ENCODE peak calls at places on chromosomes 3 and 15, in five cellular contexts. One of them, this sample, is unnamed.

GRCh38 chr3:194364652-194365434 is 4.7 kb downstream of the LRRC15 start:
- DNase-seq in mesendoderm: peak; percentile 60
- DNase-seq in trophoblast cell: peak; percentile 33
- DNase-seq in neuronal stem cell: no peak
- DNase-seq in IMR-90: peak; percentile 94
- DNase-seq in this sample: no peak

GRCh38 chr3:178350763-178351162 is 185.5 kb upstream of the KCNMB2 start:
- DNase-seq in trophoblast cell: no peak
- DNase-seq in mesendoderm: no peak
- DNase-seq in IMR-90: peak; percentile 58
- DNase-seq in neuronal stem cell: no peak
- DNase-seq in this sample: no peak

GRCh38 chr3:61466357-61466756 is 95.0 kb upstream of the PTPRG start:
- DNase-seq in trophoblast cell: no peak
- DNase-seq in mesendoderm: no peak
- DNase-seq in neuronal stem cell: no peak
- DNase-seq in IMR-90: no peak
- DNase-seq in this sample: no peak

GRCh38 chr3:36455406-36455805 is 75.1 kb downstream of the STAC start:
- DNase-seq in IMR-90: no peak
- DNase-seq in trophoblast cell: no peak
- DNase-seq in mesendoderm: no peak
- DNase-seq in neuronal stem cell: no peak
- DNase-seq in this sample: no peak

GRCh38 chr3:119595639-119596329 is 1.9 kb upstream of the PLA1A start:
- DNase-seq in IMR-90: no peak
- DNase-seq in neuronal stem cell: no peak
- DNase-seq in mesendoderm: no peak
- DNase-seq in trophoblast cell: no peak
- DNase-seq in this sample: no peak

GRCh38 chr3:37891227-37891626 is 29.5 kb downstream of the CTDSPL start:
- DNase-seq in trophoblast cell: no peak
- DNase-seq in neuronal stem cell: no peak
- DNase-seq in mesendoderm: no peak
- DNase-seq in IMR-90: no peak
- DNase-seq in this sample: no peak

GRCh38 chr3:12656850-12657249 is 7.1 kb downstream of the RAF1 start:
- DNase-seq in IMR-90: no peak
- DNase-seq in mesendoderm: no peak
- DNase-seq in trophoblast cell: no peak
- DNase-seq in neuronal stem cell: no peak
- DNase-seq in this sample: no peak

GRCh38 chr3:114308830-114309229 is 15.0 kb downstream of the TIGIT start:
- DNase-seq in mesendoderm: no peak
- DNase-seq in IMR-90: no peak
- DNase-seq in neuronal stem cell: no peak
- DNase-seq in trophoblast cell: no peak
- DNase-seq in this sample: no peak

GRCh38 chr3:32376098-32376497 is 15.6 kb upstream of the CMTM7 start:
- DNase-seq in IMR-90: peak; percentile 50
- DNase-seq in neuronal stem cell: no peak
- DNase-seq in trophoblast cell: no peak
- DNase-seq in mesendoderm: no peak
- DNase-seq in this sample: no peak

GRCh38 chr3:190387578-190388213 is at the start of gene CLDN16:
- DNase-seq in trophoblast cell: peak; percentile 86
- DNase-seq in mesendoderm: no peak
- DNase-seq in neuronal stem cell: no peak
- DNase-seq in IMR-90: no peak
- DNase-seq in this sample: no peak

GRCh38 chr3:33081812-33082211 is 15.1 kb downstream of the GLB1 start:
- DNase-seq in IMR-90: no peak
- DNase-seq in neuronal stem cell: no peak
- DNase-seq in mesendoderm: no peak
- DNase-seq in trophoblast cell: no peak
- DNase-seq in this sample: no peak

GRCh38 chr15:44261007-44261706 is 27.4 kb upstream of the GOLM2 start:
- DNase-seq in mesendoderm: peak; percentile 60
- DNase-seq in trophoblast cell: no peak
- DNase-seq in neuronal stem cell: no peak
- DNase-seq in IMR-90: no peak
- DNase-seq in this sample: peak; percentile 81

GRCh38 chr3:106197532-106198187 is 328.8 kb upstream of the CBLB start:
- DNase-seq in neuronal stem cell: no peak
- DNase-seq in trophoblast cell: no peak
- DNase-seq in mesendoderm: peak; percentile 80
- DNase-seq in IMR-90: no peak
- DNase-seq in this sample: no peak

GRCh38 chr15:63357657-63358161 is 23.9 kb downstream of the CA12 start:
- DNase-seq in trophoblast cell: no peak
- DNase-seq in mesendoderm: no peak
- DNase-seq in IMR-90: no peak
- DNase-seq in neuronal stem cell: no peak
- DNase-seq in this sample: no peak

GRCh38 chr3:46127503-46127902 is 80.6 kb downstream of the CCR1 start:
- DNase-seq in trophoblast cell: peak; percentile 96
- DNase-seq in neuronal stem cell: no peak
- DNase-seq in IMR-90: peak; percentile 87
- DNase-seq in mesendoderm: peak; percentile 72
- DNase-seq in this sample: no peak

GRCh38 chr3:111595239-111595638 is at the start of gene ZBED2:
- DNase-seq in mesendoderm: no peak
- DNase-seq in neuronal stem cell: no peak
- DNase-seq in IMR-90: no peak
- DNase-seq in trophoblast cell: no peak
- DNase-seq in this sample: no peak

GRCh38 chr3:13025778-13026518 is 47.3 kb downstream of the IQSEC1 start:
- DNase-seq in IMR-90: no peak
- DNase-seq in mesendoderm: no peak
- DNase-seq in neuronal stem cell: no peak
- DNase-seq in trophoblast cell: no peak
- DNase-seq in this sample: no peak

GRCh38 chr3:151931171-151931570 is 57.7 kb downstream of the SUCNR1 start:
- DNase-seq in IMR-90: peak; percentile 48
- DNase-seq in trophoblast cell: no peak
- DNase-seq in mesendoderm: no peak
- DNase-seq in neuronal stem cell: no peak
- DNase-seq in this sample: no peak

GRCh38 chr3:127410137-127410488 is 122.3 kb upstream of the PRR20G start:
- DNase-seq in IMR-90: no peak
- DNase-seq in neuronal stem cell: no peak
- DNase-seq in mesendoderm: no peak
- DNase-seq in trophoblast cell: no peak
- DNase-seq in this sample: no peak

GRCh38 chr15:98658831-98659699 is 10.7 kb downstream of the IGF1R start:
- DNase-seq in IMR-90: peak; percentile 60
- DNase-seq in trophoblast cell: peak; percentile 81
- DNase-seq in mesendoderm: peak; percentile 55
- DNase-seq in neuronal stem cell: no peak
- DNase-seq in this sample: no peak

GRCh38 chr3:123409443-123410148 is 39.3 kb downstream of the ADCY5 start:
- DNase-seq in trophoblast cell: peak; percentile 70
- DNase-seq in neuronal stem cell: no peak
- DNase-seq in IMR-90: no peak
- DNase-seq in mesendoderm: no peak
- DNase-seq in this sample: no peak

GRCh38 chr3:177410734-177411133 is 213.5 kb upstream of the TBL1XR1 start:
- DNase-seq in trophoblast cell: no peak
- DNase-seq in mesendoderm: no peak
- DNase-seq in neuronal stem cell: no peak
- DNase-seq in IMR-90: no peak
- DNase-seq in this sample: no peak

GRCh38 chr15:59590027-59590426 is 21.6 kb upstream of the GCNT3 start:
- DNase-seq in neuronal stem cell: no peak
- DNase-seq in mesendoderm: no peak
- DNase-seq in IMR-90: no peak
- DNase-seq in trophoblast cell: no peak
- DNase-seq in this sample: no peak

GRCh38 chr3:136957751-136958288 is at the start of gene IL20RB:
- DNase-seq in neuronal stem cell: no peak
- DNase-seq in trophoblast cell: no peak
- DNase-seq in mesendoderm: peak; percentile 88
- DNase-seq in IMR-90: peak; percentile 61
- DNase-seq in this sample: peak; percentile 32

GRCh38 chr3:32614956-32615355 is 44.3 kb upstream of the DYNC1LI1 start:
- DNase-seq in neuronal stem cell: no peak
- DNase-seq in mesendoderm: no peak
- DNase-seq in IMR-90: peak; percentile 93
- DNase-seq in trophoblast cell: no peak
- DNase-seq in this sample: no peak

GRCh38 chr3:47420511-47421484 is 40.0 kb downstream of the PTPN23 start:
- DNase-seq in IMR-90: peak; percentile 83
- DNase-seq in trophoblast cell: peak; percentile 97
- DNase-seq in neuronal stem cell: peak; percentile 89
- DNase-seq in mesendoderm: peak; percentile 96
- DNase-seq in this sample: peak; percentile 93
- H4K8ac ChIP-seq in IMR-90: peak overlapping the region; percentile 95
- H4K8ac ChIP-seq in trophoblast cell: peak overlapping the region; percentile 85
- H4K8ac ChIP-seq in neuronal stem cell: no peak overlapping the region
- H4K8ac ChIP-seq in mesendoderm: no peak overlapping the region
- H4K8ac ChIP-seq in this sample: no peak overlapping the region

GRCh38 chr15:40290540-40291087 is 7.8 kb upstream of the ANKRD63 start:
- DNase-seq in trophoblast cell: no peak
- DNase-seq in neuronal stem cell: no peak
- DNase-seq in mesendoderm: peak; percentile 27
- DNase-seq in IMR-90: no peak
- DNase-seq in this sample: no peak

GRCh38 chr15:40289140-40289775 is 6.4 kb upstream of the ANKRD63 start:
- DNase-seq in trophoblast cell: no peak
- DNase-seq in neuronal stem cell: no peak
- DNase-seq in mesendoderm: no peak
- DNase-seq in IMR-90: no peak
- DNase-seq in this sample: no peak

GRCh38 chr15:40292246-40292645 is 9.4 kb upstream of the ANKRD63 start:
- DNase-seq in trophoblast cell: no peak
- DNase-seq in mesendoderm: no peak
- DNase-seq in IMR-90: no peak
- DNase-seq in neuronal stem cell: no peak
- DNase-seq in this sample: no peak

GRCh38 chr15:40293006-40293405 is 10.1 kb upstream of the ANKRD63 start:
- DNase-seq in neuronal stem cell: no peak
- DNase-seq in mesendoderm: no peak
- DNase-seq in IMR-90: no peak
- DNase-seq in trophoblast cell: no peak
- DNase-seq in this sample: no peak

GRCh38 chr15:40291088-40291574 is 8.3 kb upstream of the ANKRD63 start:
- DNase-seq in trophoblast cell: peak; percentile 64
- DNase-seq in mesendoderm: peak; percentile 71
- DNase-seq in IMR-90: peak; percentile 49
- DNase-seq in neuronal stem cell: peak; percentile 62
- DNase-seq in this sample: peak; percentile 71
- H4K8ac ChIP-seq in trophoblast cell: no peak overlapping the region
- H4K8ac ChIP-seq in mesendoderm: no peak overlapping the region
- H4K8ac ChIP-seq in IMR-90: peak overlapping the region; percentile 28
- H4K8ac ChIP-seq in neuronal stem cell: peak overlapping the region; percentile 75
- H4K8ac ChIP-seq in this sample: no peak overlapping the region

GRCh38 chr15:67916051-67916374 is 76.2 kb upstream of the RNU6-1 start:
- DNase-seq in neuronal stem cell: no peak
- DNase-seq in IMR-90: no peak
- DNase-seq in trophoblast cell: no peak
- DNase-seq in mesendoderm: no peak
- DNase-seq in this sample: no peak

GRCh38 chr15:67917037-67917436 is 77.2 kb upstream of the RNU6-1 start:
- DNase-seq in neuronal stem cell: no peak
- DNase-seq in IMR-90: no peak
- DNase-seq in trophoblast cell: no peak
- DNase-seq in mesendoderm: no peak
- DNase-seq in this sample: no peak

GRCh38 chr15:67916565-67916964 is 76.7 kb upstream of the RNU6-1 start:
- DNase-seq in neuronal stem cell: no peak
- DNase-seq in trophoblast cell: no peak
- DNase-seq in IMR-90: no peak
- DNase-seq in mesendoderm: no peak
- DNase-seq in this sample: no peak

GRCh38 chr15:67917636-67918035 is 77.8 kb upstream of the RNU6-1 start:
- DNase-seq in mesendoderm: peak; percentile 59
- DNase-seq in trophoblast cell: peak; percentile 92
- DNase-seq in neuronal stem cell: no peak
- DNase-seq in IMR-90: no peak
- DNase-seq in this sample: no peak

DNA sequence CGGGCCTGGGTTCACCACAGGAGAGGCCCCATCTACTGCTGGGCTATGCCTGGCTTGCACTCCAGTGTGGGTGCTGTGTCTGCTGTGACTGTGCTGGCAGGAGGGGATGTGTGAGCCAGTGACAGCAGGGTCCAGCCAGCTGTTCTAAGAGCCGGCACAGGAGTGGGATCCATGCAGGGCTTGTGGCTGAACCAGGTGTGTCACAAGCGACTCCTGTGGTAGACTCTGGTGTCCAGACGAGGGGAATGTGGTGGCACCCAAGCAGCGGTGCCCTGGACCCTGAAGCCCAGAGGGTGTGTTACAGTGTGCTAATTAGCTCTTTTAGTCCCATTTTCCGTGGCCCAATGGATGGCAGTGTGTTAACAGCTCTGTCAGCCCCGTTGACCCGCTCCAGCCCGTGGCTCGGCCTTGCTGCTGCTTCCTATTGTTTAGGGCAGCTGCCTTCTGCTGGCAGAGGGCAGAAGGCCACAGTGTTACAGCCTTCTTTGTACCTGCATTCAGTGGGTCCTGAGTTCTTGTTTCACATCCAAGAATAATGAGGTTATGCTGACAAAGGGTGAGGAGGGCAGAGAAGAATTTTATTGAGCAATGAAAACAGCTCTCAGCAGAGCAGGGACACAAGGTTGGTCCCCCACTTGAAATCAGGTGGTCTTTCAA is 78.5 kb upstream of the RNU6-1 start:
- DNase-seq in IMR-90: no peak
- DNase-seq in trophoblast cell: no peak
- DNase-seq in mesendoderm: no peak
- DNase-seq in neuronal stem cell: no peak
- DNase-seq in this sample: peak; percentile 35
- H4K8ac ChIP-seq in IMR-90: no peak overlapping the region
- H4K8ac ChIP-seq in trophoblast cell: peak overlapping the region; percentile 22
- H4K8ac ChIP-seq in mesendoderm: no peak overlapping the region
- H4K8ac ChIP-seq in neuronal stem cell: no peak overlapping the region
- H4K8ac ChIP-seq in this sample: no peak overlapping the region

GRCh38 chr3:15858547-15859506 is 61.0 kb upstream of the ANKRD28 start:
- DNase-seq in trophoblast cell: peak; percentile 75
- DNase-seq in IMR-90: no peak
- DNase-seq in neuronal stem cell: peak; percentile 30
- DNase-seq in mesendoderm: peak; percentile 77
- DNase-seq in this sample: peak; percentile 77
- H4K8ac ChIP-seq in trophoblast cell: peak overlapping the region; percentile 70
- H4K8ac ChIP-seq in IMR-90: no peak overlapping the region
- H4K8ac ChIP-seq in neuronal stem cell: no peak overlapping the region
- H4K8ac ChIP-seq in mesendoderm: no peak overlapping the region
- H4K8ac ChIP-seq in this sample: no peak overlapping the region

This sample was measured in H9.